ENCODE peak calls at places on chromosomes 5 and 9, in ten cellular contexts. One of them, this sample, is unnamed.

GRCh38 chr5:74243634-74244033 is 396.9 kb downstream of the ENC1 start:
- DNase-seq in neural progenitor cell: no peak
- DNase-seq in A673: no peak
- DNase-seq in fibroblast of lung: peak
- DNase-seq in mammary epithelial cell: peak
- DNase-seq in PC-9: peak
- DNase-seq in GM23338: no peak
- DNase-seq in PC-3: peak
- DNase-seq in endothelial cell of umbilical vein: peak
- DNase-seq in HCT116: no peak
- DNase-seq in this sample: no peak

GRCh38 chr9:120723547-120723946 is 9.3 kb upstream of the MEGF9 start:
- DNase-seq in PC-3: no peak
- DNase-seq in GM23338: no peak
- DNase-seq in neural progenitor cell: no peak
- DNase-seq in PC-9: no peak
- DNase-seq in fibroblast of lung: peak
- DNase-seq in mammary epithelial cell: no peak
- DNase-seq in HCT116: no peak
- DNase-seq in A673: no peak
- DNase-seq in endothelial cell of umbilical vein: no peak
- DNase-seq in this sample: no peak

GRCh38 chr5:53884411-53884810 is 324.0 kb downstream of the NDUFS4 start:
- DNase-seq in GM23338: peak
- DNase-seq in mammary epithelial cell: no peak
- DNase-seq in endothelial cell of umbilical vein: no peak
- DNase-seq in PC-3: no peak
- DNase-seq in HCT116: no peak
- DNase-seq in neural progenitor cell: no peak
- DNase-seq in A673: no peak
- DNase-seq in PC-9: no peak
- DNase-seq in fibroblast of lung: no peak
- DNase-seq in this sample: no peak

GRCh38 chr5:82952326-82952725 is 124.9 kb downstream of the TMEM167A start:
- DNase-seq in fibroblast of lung: no peak
- DNase-seq in neural progenitor cell: no peak
- DNase-seq in HCT116: no peak
- DNase-seq in GM23338: no peak
- DNase-seq in mammary epithelial cell: peak
- DNase-seq in endothelial cell of umbilical vein: no peak
- DNase-seq in A673: no peak
- DNase-seq in PC-3: peak
- DNase-seq in PC-9: no peak
- DNase-seq in this sample: no peak

GRCh38 chr9:124632077-124632621 is 125.0 kb upstream of the NR5A1 start:
- DNase-seq in neural progenitor cell: no peak
- DNase-seq in A673: peak
- DNase-seq in mammary epithelial cell: peak
- DNase-seq in PC-9: no peak
- DNase-seq in fibroblast of lung: peak
- DNase-seq in PC-3: peak
- DNase-seq in HCT116: no peak
- DNase-seq in endothelial cell of umbilical vein: peak
- DNase-seq in GM23338: no peak
- DNase-seq in this sample: no peak

GRCh38 chr5:167639761-167640160 is 651.7 kb upstream of the WWC1 start:
- DNase-seq in neural progenitor cell: no peak
- DNase-seq in PC-9: no peak
- DNase-seq in fibroblast of lung: no peak
- DNase-seq in GM23338: no peak
- DNase-seq in mammary epithelial cell: no peak
- DNase-seq in endothelial cell of umbilical vein: no peak
- DNase-seq in HCT116: no peak
- DNase-seq in PC-3: peak
- DNase-seq in A673: no peak
- DNase-seq in this sample: no peak

GRCh38 chr5:16937503-16938161 is 1.5 kb upstream of the MYO10 start:
- DNase-seq in neural progenitor cell: no peak
- DNase-seq in GM23338: no peak
- DNase-seq in PC-9: no peak
- DNase-seq in PC-3: no peak
- DNase-seq in A673: peak
- DNase-seq in endothelial cell of umbilical vein: no peak
- DNase-seq in mammary epithelial cell: no peak
- DNase-seq in fibroblast of lung: no peak
- DNase-seq in HCT116: no peak
- DNase-seq in this sample: no peak

GRCh38 chr9:92706218-92706940 is 36.4 kb upstream of the IPPK start:
- DNase-seq in A673: peak
- DNase-seq in neural progenitor cell: peak
- DNase-seq in PC-3: peak
- DNase-seq in PC-9: no peak
- DNase-seq in mammary epithelial cell: peak
- DNase-seq in fibroblast of lung: no peak
- DNase-seq in HCT116: peak
- DNase-seq in GM23338: peak
- DNase-seq in endothelial cell of umbilical vein: peak
- DNase-seq in this sample: no peak

GRCh38 chr9:123395276-123396006 is 39.4 kb downstream of the CRB2 start:
- DNase-seq in PC-3: no peak
- DNase-seq in neural progenitor cell: peak
- DNase-seq in mammary epithelial cell: no peak
- DNase-seq in PC-9: no peak
- DNase-seq in endothelial cell of umbilical vein: no peak
- DNase-seq in HCT116: no peak
- DNase-seq in GM23338: no peak
- DNase-seq in A673: peak
- DNase-seq in fibroblast of lung: no peak
- DNase-seq in this sample: no peak

GRCh38 chr5:108884736-108885135 is 137.0 kb downstream of the FER start:
- DNase-seq in fibroblast of lung: peak
- DNase-seq in A673: peak
- DNase-seq in GM23338: no peak
- DNase-seq in neural progenitor cell: peak
- DNase-seq in HCT116: no peak
- DNase-seq in PC-3: no peak
- DNase-seq in PC-9: no peak
- DNase-seq in endothelial cell of umbilical vein: peak
- DNase-seq in mammary epithelial cell: no peak
- DNase-seq in this sample: no peak

GRCh38 chr9:129964901-129965734 is 77.9 kb downstream of the FNBP1 start:
- DNase-seq in A673: peak
- DNase-seq in HCT116: no peak
- DNase-seq in fibroblast of lung: peak
- DNase-seq in neural progenitor cell: peak
- DNase-seq in GM23338: peak
- DNase-seq in endothelial cell of umbilical vein: peak
- DNase-seq in PC-3: peak
- DNase-seq in mammary epithelial cell: no peak
- DNase-seq in PC-9: no peak
- DNase-seq in this sample: no peak

GRCh38 chr5:143887302-143887638 is 75.3 kb downstream of the HMHB1 start:
- DNase-seq in PC-3: peak
- DNase-seq in GM23338: no peak
- DNase-seq in PC-9: no peak
- DNase-seq in mammary epithelial cell: peak
- DNase-seq in endothelial cell of umbilical vein: peak
- DNase-seq in fibroblast of lung: peak
- DNase-seq in neural progenitor cell: no peak
- DNase-seq in A673: peak
- DNase-seq in HCT116: no peak
- DNase-seq in this sample: no peak

GRCh38 chr5:127899214-127899610 is 184.4 kb upstream of the SLC12A2 start:
- DNase-seq in HCT116: no peak
- DNase-seq in PC-9: no peak
- DNase-seq in PC-3: no peak
- DNase-seq in fibroblast of lung: peak
- DNase-seq in A673: no peak
- DNase-seq in neural progenitor cell: no peak
- DNase-seq in endothelial cell of umbilical vein: no peak
- DNase-seq in mammary epithelial cell: peak
- DNase-seq in GM23338: no peak
- DNase-seq in this sample: no peak
- H3K27ac ChIP-seq in HCT116: no peak
- H3K27ac ChIP-seq in PC-9: no peak
- H3K27ac ChIP-seq in PC-3: no peak
- H3K27ac ChIP-seq in fibroblast of lung: no peak
- H3K27ac ChIP-seq in A673: no peak
- H3K27ac ChIP-seq in neural progenitor cell: no peak
- H3K27ac ChIP-seq in endothelial cell of umbilical vein: no peak
- H3K27ac ChIP-seq in mammary epithelial cell: no peak
- H3K27ac ChIP-seq in GM23338: no peak
- H3K27ac ChIP-seq in this sample: no peak

GRCh38 chr5:157576678-157577077 is 1.1 kb upstream of the ADAM19 start:
- DNase-seq in PC-9: no peak
- DNase-seq in endothelial cell of umbilical vein: no peak
- DNase-seq in HCT116: no peak
- DNase-seq in GM23338: no peak
- DNase-seq in A673: no peak
- DNase-seq in neural progenitor cell: no peak
- DNase-seq in fibroblast of lung: no peak
- DNase-seq in PC-3: no peak
- DNase-seq in mammary epithelial cell: no peak
- DNase-seq in this sample: no peak

GRCh38 chr5:157571357-157571827 is 4.2 kb downstream of the ADAM19 start:
- DNase-seq in endothelial cell of umbilical vein: no peak
- DNase-seq in HCT116: no peak
- DNase-seq in PC-9: no peak
- DNase-seq in GM23338: peak
- DNase-seq in PC-3: no peak
- DNase-seq in neural progenitor cell: no peak
- DNase-seq in mammary epithelial cell: no peak
- DNase-seq in fibroblast of lung: peak
- DNase-seq in A673: no peak
- DNase-seq in this sample: peak

GRCh38 chr5:157574456-157575095 is 999 bp downstream of the ADAM19 start:
- DNase-seq in fibroblast of lung: no peak
- DNase-seq in GM23338: peak
- DNase-seq in A673: no peak
- DNase-seq in PC-9: no peak
- DNase-seq in endothelial cell of umbilical vein: no peak
- DNase-seq in neural progenitor cell: peak
- DNase-seq in HCT116: no peak
- DNase-seq in PC-3: no peak
- DNase-seq in mammary epithelial cell: no peak
- DNase-seq in this sample: peak

GRCh38 chr5:157578079-157578780 is 2.7 kb upstream of the ADAM19 start:
- DNase-seq in GM23338: no peak
- DNase-seq in A673: no peak
- DNase-seq in PC-9: no peak
- DNase-seq in PC-3: no peak
- DNase-seq in neural progenitor cell: no peak
- DNase-seq in endothelial cell of umbilical vein: no peak
- DNase-seq in fibroblast of lung: no peak
- DNase-seq in mammary epithelial cell: no peak
- DNase-seq in HCT116: no peak
- DNase-seq in this sample: no peak

GRCh38 chr5:157575096-157575872 is at the start of gene ADAM19:
- DNase-seq in endothelial cell of umbilical vein: peak
- DNase-seq in HCT116: no peak
- DNase-seq in A673: peak
- DNase-seq in PC-3: peak
- DNase-seq in GM23338: peak
- DNase-seq in fibroblast of lung: peak
- DNase-seq in mammary epithelial cell: peak
- DNase-seq in neural progenitor cell: peak
- DNase-seq in PC-9: no peak
- DNase-seq in this sample: peak
- TF ChIP-seq EZH2 in endothelial cell of umbilical vein: no peak
- TF ChIP-seq EZH2 in HCT116: no peak
- TF ChIP-seq EZH2 in A673: no peak
- TF ChIP-seq EZH2 in PC-3: no peak
- TF ChIP-seq EZH2 in GM23338: no peak
- TF ChIP-seq EZH2 in fibroblast of lung: no peak
- TF ChIP-seq EZH2 in mammary epithelial cell: no peak
- TF ChIP-seq EZH2 in neural progenitor cell: no peak
- TF ChIP-seq EZH2 in PC-9: no peak
- TF ChIP-seq EZH2 in this sample: no peak

GRCh38 chr9:104386425-104387069 is 117.5 kb upstream of the OR13F1 start:
- DNase-seq in A673: peak
- DNase-seq in HCT116: peak
- DNase-seq in PC-3: peak
- DNase-seq in endothelial cell of umbilical vein: peak
- DNase-seq in mammary epithelial cell: peak
- DNase-seq in fibroblast of lung: peak
- DNase-seq in GM23338: peak
- DNase-seq in PC-9: no peak
- DNase-seq in neural progenitor cell: peak
- DNase-seq in this sample: peak
- TF ChIP-seq CTCF in A673: peak
- TF ChIP-seq CTCF in HCT116: peak
- TF ChIP-seq CTCF in PC-3: peak
- TF ChIP-seq CTCF in endothelial cell of umbilical vein: peak
- TF ChIP-seq CTCF in mammary epithelial cell: peak
- TF ChIP-seq CTCF in fibroblast of lung: peak
- TF ChIP-seq CTCF in GM23338: peak
- TF ChIP-seq CTCF in PC-9: peak
- TF ChIP-seq CTCF in neural progenitor cell: peak
- TF ChIP-seq CTCF in this sample: peak

GRCh38 chr9:95217936-95218335 is 99.6 kb downstream of the FANCC start:
- DNase-seq in PC-3: no peak
- DNase-seq in GM23338: no peak
- DNase-seq in fibroblast of lung: no peak
- DNase-seq in endothelial cell of umbilical vein: no peak
- DNase-seq in mammary epithelial cell: no peak
- DNase-seq in HCT116: no peak
- DNase-seq in neural progenitor cell: no peak
- DNase-seq in PC-9: no peak
- DNase-seq in A673: no peak
- DNase-seq in this sample: no peak
- H3K27ac ChIP-seq in PC-3: no peak
- H3K27ac ChIP-seq in GM23338: no peak
- H3K27ac ChIP-seq in fibroblast of lung: no peak
- H3K27ac ChIP-seq in endothelial cell of umbilical vein: no peak
- H3K27ac ChIP-seq in mammary epithelial cell: no peak
- H3K27ac ChIP-seq in HCT116: no peak
- H3K27ac ChIP-seq in neural progenitor cell: no peak
- H3K27ac ChIP-seq in PC-9: no peak
- H3K27ac ChIP-seq in A673: no peak
- H3K27ac ChIP-seq in this sample: no peak